ENCODE peak calls at places on chromosomes 5 and 9, in six cellular contexts. One of them, this sample, is unnamed.

GRCh38 chr9:135898634-135899407 is 8.5 kb downstream of the CAMSAP1 start:
- DNase-seq in omental fat pad: no peak
- DNase-seq in NCI-H1092: no peak
- DNase-seq in NCI-H226: peak; percentile 22
- DNase-seq in mammary epithelial cell: no peak
- DNase-seq in IMR-90: peak; percentile 85
- DNase-seq in this sample: peak; percentile 57

GRCh38 chr9:36676823-36677521 is 104.3 kb downstream of the MELK start:
- DNase-seq in mammary epithelial cell: no peak
- DNase-seq in NCI-H1092: no peak
- DNase-seq in NCI-H226: no peak
- DNase-seq in omental fat pad: no peak
- DNase-seq in IMR-90: peak; percentile 28
- DNase-seq in this sample: no peak

GRCh38 chr5:116084231-116084630 is 594 bp upstream of the COMMD10 start:
- DNase-seq in NCI-H1092: peak; percentile 7
- DNase-seq in NCI-H226: no peak
- DNase-seq in mammary epithelial cell: peak; percentile 33
- DNase-seq in omental fat pad: no peak
- DNase-seq in IMR-90: peak; percentile 29
- DNase-seq in this sample: peak; percentile 69

GRCh38 chr9:89007568-89007967 is 16.3 kb downstream of the S1PR3 start:
- DNase-seq in mammary epithelial cell: no peak
- DNase-seq in NCI-H1092: no peak
- DNase-seq in IMR-90: no peak
- DNase-seq in omental fat pad: no peak
- DNase-seq in NCI-H226: no peak
- DNase-seq in this sample: no peak

GRCh38 chr5:112757468-112758208 is 20.0 kb downstream of the APC start:
- DNase-seq in IMR-90: peak; percentile 68
- DNase-seq in NCI-H1092: peak; percentile 26
- DNase-seq in mammary epithelial cell: peak; percentile 34
- DNase-seq in NCI-H226: no peak
- DNase-seq in omental fat pad: no peak
- DNase-seq in this sample: peak; percentile 57

GRCh38 chr9:101671567-101671966 is 66.9 kb downstream of the GRIN3A start:
- DNase-seq in omental fat pad: no peak
- DNase-seq in NCI-H226: no peak
- DNase-seq in NCI-H1092: no peak
- DNase-seq in IMR-90: no peak
- DNase-seq in mammary epithelial cell: no peak
- DNase-seq in this sample: no peak

GRCh38 chr5:178347956-178348355 is 115.4 kb upstream of the PHYKPL start:
- DNase-seq in NCI-H1092: no peak
- DNase-seq in omental fat pad: no peak
- DNase-seq in IMR-90: no peak
- DNase-seq in mammary epithelial cell: no peak
- DNase-seq in NCI-H226: no peak
- DNase-seq in this sample: no peak

GRCh38 chr5:163841-164240 is 27.5 kb upstream of the LRRC14B start:
- DNase-seq in NCI-H1092: no peak
- DNase-seq in mammary epithelial cell: no peak
- DNase-seq in IMR-90: no peak
- DNase-seq in NCI-H226: no peak
- DNase-seq in omental fat pad: no peak
- DNase-seq in this sample: no peak

GRCh38 chr9:116910201-116910600 is 223.1 kb downstream of the TRIM32 start:
- DNase-seq in IMR-90: no peak
- DNase-seq in omental fat pad: no peak
- DNase-seq in mammary epithelial cell: no peak
- DNase-seq in NCI-H1092: no peak
- DNase-seq in NCI-H226: no peak
- DNase-seq in this sample: no peak

GRCh38 chr9:5621327-5621726 is 7.6 kb upstream of the RIC1 start:
- DNase-seq in NCI-H226: peak; percentile 75
- DNase-seq in mammary epithelial cell: peak; percentile 58
- DNase-seq in NCI-H1092: no peak
- DNase-seq in omental fat pad: no peak
- DNase-seq in IMR-90: peak; percentile 87
- DNase-seq in this sample: no peak

GRCh38 chr5:180109920-180110319 is 38.4 kb upstream of the RNF130 start:
- DNase-seq in NCI-H226: no peak
- DNase-seq in IMR-90: no peak
- DNase-seq in mammary epithelial cell: no peak
- DNase-seq in omental fat pad: no peak
- DNase-seq in NCI-H1092: no peak
- DNase-seq in this sample: no peak

GRCh38 chr9:4299006-4299795 is 667 bp downstream of the GLIS3 start:
- DNase-seq in IMR-90: peak; percentile 50
- DNase-seq in NCI-H226: peak; percentile 27
- DNase-seq in NCI-H1092: no peak
- DNase-seq in omental fat pad: no peak
- DNase-seq in mammary epithelial cell: peak; percentile 61
- DNase-seq in this sample: peak; percentile 67